ENCODE peak calls at places on chromosomes 7 and 10, in nine cellular contexts. E, N, Y, K, C, U, D, P and B are unnamed samples.
A peak's percentile ranks its signal among the peaks of the same experiment; 100 is the strongest.

GRCh38 chr7:81161459-81162075 is 242.7 kb upstream of the SEMA3C start:
- DNase-seq in K (no peak), Y (no peak), P (peak; percentile 49), C (peak; percentile 92), D (no peak), N (peak; percentile 81), U (no peak), E (peak; percentile 89), B (peak; percentile 92)

GRCh38 chr7:155568961-155569360 is 22.6 kb upstream of the CNPY1 start:
- DNase-seq in Y (no peak), C (no peak), P (no peak), K (no peak), N (no peak), D (no peak), U (no peak), E (no peak), B (no peak)

GRCh38 chr7:106277976-106278375 is 6.8 kb downstream of the NAMPT start:
- DNase-seq in P (no peak), D (no peak), Y (no peak), E (no peak), K (no peak), U (no peak), C (no peak), N (no peak), B (no peak)

GRCh38 chr10:59175538-59176240 is 754 bp upstream of the PHYHIPL start:
- DNase-seq in C (no peak), D (no peak), P (no peak), E (peak; percentile 5), N (no peak), Y (peak; percentile 47), U (peak; percentile 38), K (no peak), B (peak; percentile 59)

GRCh38 chr7:143240323-143241168 is 18.7 kb downstream of the TAS2R40 start:
- DNase-seq in N (peak; percentile 90), C (peak; percentile 93), Y (peak; percentile 83), U (peak; percentile 64), E (peak; percentile 69), P (peak; percentile 77), K (peak; percentile 74), D (peak; percentile 67), B (peak; percentile 83)

GRCh38 chr7:158396982-158397862 is 190.4 kb downstream of the PTPRN2 start:
- DNase-seq in C (no peak), N (no peak), K (no peak), P (no peak), E (no peak), D (no peak), U (no peak), Y (no peak), B (no peak)

GRCh38 chr10:69087600-69088470 is at the start of gene SRGN:
- DNase-seq in K (peak; percentile 75), D (peak; percentile 84), Y (no peak), C (peak; percentile 85), E (peak; percentile 72), N (peak; percentile 80), U (no peak), P (peak; percentile 91), B (no peak)

GRCh38 chr7:136293272-136293671 is 316.1 kb upstream of the MTPN start:
- DNase-seq in U (no peak), C (no peak), E (no peak), D (no peak), P (no peak), K (peak; percentile 85), N (no peak), Y (no peak), B (no peak)

GRCh38 chr7:130903358-130903974 is 169.5 kb upstream of the KLF14 start:
- DNase-seq in C (peak; percentile 83), U (no peak), E (peak; percentile 60), K (no peak), D (peak; percentile 95), N (peak; percentile 96), P (no peak), Y (no peak), B (peak; percentile 47)

GRCh38 chr10:85665078-85665477 is 701.5 kb downstream of the GRID1 start:
- DNase-seq in E (no peak), C (no peak), K (no peak), P (no peak), N (no peak), U (no peak), D (no peak), Y (no peak), B (no peak)

GRCh38 chr7:31129067-31129466 is 77.0 kb downstream of the ADCYAP1R1 start:
- DNase-seq in D (no peak), N (no peak), E (no peak), K (no peak), C (no peak), Y (no peak), P (no peak), U (no peak), B (peak; percentile 46)

GRCh38 chr10:123200510-123200909 is 46.3 kb downstream of the BUB3 start:
- DNase-seq in D (no peak), N (no peak), U (no peak), E (no peak), P (no peak), C (no peak), Y (no peak), K (no peak), B (no peak)

GRCh38 chr7:107168233-107169119 is at the start of gene HBP1:
- DNase-seq in U (peak; percentile 100), P (peak; percentile 100), D (peak; percentile 100), E (peak; percentile 96), C (peak; percentile 99), Y (peak; percentile 97), K (peak; percentile 99), N (peak; percentile 100), B (peak; percentile 100)

GRCh38 chr7:142365410-142365842 is 107.6 kb upstream of the PRSS58 start:
- DNase-seq in N (no peak), C (no peak), D (no peak), E (no peak), P (no peak), Y (no peak), K (no peak), U (peak; percentile 92), B (no peak)

GRCh38 chr7:74138334-74138867 is 35.8 kb upstream of the EIF4H start:
- DNase-seq in K (no peak), E (no peak), C (no peak), N (no peak), U (peak; percentile 84), P (no peak), Y (no peak), D (no peak), B (peak; percentile 59)

GRCh38 chr10:79244068-79244442 is 103.2 kb upstream of the PPIF start:
- DNase-seq in P (no peak), Y (no peak), E (no peak), K (peak; percentile 46), C (no peak), D (no peak), U (no peak), N (no peak), B (no peak)

GRCh38 chr7:44308741-44309270 is 16.6 kb downstream of the CAMK2B start:
- DNase-seq in N (no peak), D (no peak), K (no peak), P (no peak), C (no peak), U (no peak), Y (no peak), E (peak; percentile 14), B (peak; percentile 58)

GRCh38 chr7:2934984-2935740 is 91.1 kb upstream of the GNA12 start:
- DNase-seq in E (no peak), D (no peak), P (no peak), U (peak; percentile 21), N (no peak), Y (no peak), C (no peak), K (no peak), B (peak; percentile 43)

GRCh38 chr7:151964951-151965350 is 8.7 kb downstream of the GALNTL5 start:
- DNase-seq in D (no peak), U (no peak), K (no peak), C (no peak), P (peak; percentile 48), N (no peak), Y (no peak), E (peak; percentile 74), B (no peak)

GRCh38 chr10:75223507-75223906 is 12.2 kb downstream of the COMTD1 start:
- DNase-seq in U (peak; percentile 69), C (no peak), N (no peak), K (no peak), Y (no peak), E (no peak), P (no peak), D (no peak), B (no peak)

GRCh38 chr10:129531195-129531968 is 64.3 kb downstream of the MGMT start:
- DNase-seq in N (peak; percentile 71), K (no peak), Y (no peak), D (no peak), U (no peak), P (no peak), C (peak; percentile 34), E (peak; percentile 73), B (no peak)

GRCh38 chr10:88992945-88993537 is 2.4 kb downstream of the FAS start:
- DNase-seq in P (no peak), N (peak; percentile 53), C (peak; percentile 80), Y (no peak), E (no peak), D (no peak), U (no peak), K (no peak), B (no peak)

GRCh38 chr10:83734278-83734677 is 405.0 kb upstream of the GHITM start:
- DNase-seq in Y (no peak), U (no peak), C (no peak), D (no peak), N (no peak), K (no peak), E (no peak), P (no peak), B (no peak)